ENCODE peak calls at places on chromosomes 5 and 9, in four cellular contexts. N is NCI-H2029; G is stimulated activated CD4-positive, alpha-beta T cell treated with anti-CD3 and anti-CD28 coated beads, Interleukin-1b, Interleukin-23, amount 100 ng/mL, for 4 hours; A is NCI-H2081. R is an unnamed sample.

GRCh38 chr5:121596882-121597281 is 254.8 kb upstream of the FTMT start:
- DNase-seq in N (no peak), A (no peak), G (no peak), R (no peak)

GRCh38 chr5:39765381-39765780 is 340.6 kb upstream of the DAB2 start:
- DNase-seq in A (no peak), G (no peak), N (no peak), R (no peak)

GRCh38 chr5:172444110-172444510 is 10.2 kb downstream of the SH3PXD2B start:
- DNase-seq in G (no peak), N (no peak), A (no peak), R (no peak)

GRCh38 chr9:106878943-106879916 is 16.3 kb downstream of the ZNF462 start:
- DNase-seq in N (peak), G (no peak), A (peak), R (no peak)

GRCh38 chr9:109968702-109969450 is 188.9 kb downstream of the PALM2AKAP2 start:
- DNase-seq in G (no peak), A (no peak), N (no peak), R (no peak)

GRCh38 chr9:136308262-136309053 is 4.6 kb upstream of the CCDC187 start:
- DNase-seq in N (no peak), G (no peak), A (no peak), R (no peak)

GRCh38 chr5:17272111-17272510 is 54.7 kb downstream of the BASP1 start:
- DNase-seq in N (no peak), A (no peak), G (no peak), R (no peak)

GRCh38 chr9:16705121-16705604 is 165.3 kb downstream of the BNC2 start:
- DNase-seq in G (no peak), N (no peak), A (no peak), R (no peak)

GRCh38 chr5:4994994-4995393 is 145.1 kb upstream of the ADAMTS16 start:
- DNase-seq in N (no peak), A (no peak), G (no peak), R (no peak)

GRCh38 chr5:4083591-4084337 is 488.1 kb downstream of the IRX1 start:
- DNase-seq in N (no peak), A (no peak), G (no peak), R (no peak)

GRCh38 chr9:4375424-4376195 is 75.7 kb upstream of the GLIS3 start:
- DNase-seq in G (no peak), A (peak), N (no peak), R (no peak)

GRCh38 chr9:79662553-79662956 is 90.8 kb downstream of the TLE4 start:
- DNase-seq in N (no peak), G (no peak), A (peak), R (no peak)

GRCh38 chr5:143229896-143230675 is 173.4 kb downstream of the NR3C1 start:
- DNase-seq in A (no peak), N (no peak), G (no peak), R (no peak)

GRCh38 chr9:136567651-136568287 is 21.9 kb upstream of the NOTCH1 start:
- DNase-seq in N (no peak), A (no peak), G (no peak), R (no peak)

GRCh38 chr9:125485471-125485870 is 221.5 kb downstream of the MAPKAP1 start:
- DNase-seq in G (no peak), N (no peak), A (no peak), R (no peak)

GRCh38 chr5:60287174-60287771 is 393.7 kb upstream of the PDE4D start:
- DNase-seq in N (peak), G (no peak), A (peak), R (peak)

GRCh38 chr5:144697847-144698262 is 527.2 kb downstream of the KCTD16 start:
- DNase-seq in G (no peak), A (no peak), N (no peak), R (no peak)

GRCh38 chr5:154141686-154142300 is 48.7 kb upstream of the GALNT10 start:
- DNase-seq in G (no peak), N (no peak), A (no peak), R (no peak)

GRCh38 chr5:95924720-95925119 is 36.9 kb downstream of the ELL2 start:
- DNase-seq in G (no peak), N (no peak), A (no peak), R (no peak)

GRCh38 chr5:81425569-81425968 is 31.6 kb upstream of the ACOT12 start:
- DNase-seq in G (no peak), N (peak), A (peak), R (no peak)

GRCh38 chr5:142982821-142983200 is 212.6 kb downstream of the ARHGAP26 start:
- DNase-seq in A (no peak), N (no peak), G (no peak), R (no peak)

GRCh38 chr9:88995205-88995604 is 3.9 kb downstream of the S1PR3 start:
- DNase-seq in A (no peak), G (no peak), N (no peak), R (no peak)

GRCh38 chr5:145441228-145441627 is 393.9 kb downstream of the PRELID2 start:
- DNase-seq in N (no peak), G (no peak), A (no peak), R (no peak)

GRCh38 chr5:100877277-100877676 is 25.8 kb downstream of the ST8SIA4 start:
- DNase-seq in N (no peak), A (no peak), G (no peak), R (no peak)

GRCh38 chr5:172748341-172748843 is 22.6 kb downstream of the DUSP1 start:
- DNase-seq in G (no peak), N (no peak), A (no peak), R (no peak)

R was measured in NCI-H1048.